ENCODE peak calls at places on chromosome 1, in five cellular contexts. N, C, W, A and F are unnamed samples.

GRCh38 chr1:88683516-88683847 is 591 bp upstream of the PKN2 start:
- DNase-seq in N (no peak), C (no peak), W (peak; percentile 51), A (no peak), F (no peak)

GRCh38 chr1:18151436-18151835 is 43.8 kb downstream of the IGSF21 start:
- DNase-seq in N (no peak), C (no peak), W (no peak), A (no peak), F (no peak)

GRCh38 chr1:18447509-18448220 is 33.1 kb upstream of the KLHDC7A start:
- DNase-seq in N (no peak), C (no peak), W (no peak), A (no peak), F (no peak)

GRCh38 chr1:228646717-228647522 is 88.4 kb upstream of the RHOU start:
- DNase-seq in N (peak; percentile 55), C (no peak), W (no peak), A (no peak), F (peak; percentile 48)

GRCh38 chr1:85361106-85361505 is 84.7 kb upstream of the BCL10 start:
- DNase-seq in N (no peak), C (no peak), W (no peak), A (no peak), F (peak; percentile 10)

GRCh38 chr1:95221306-95221705 is 12.7 kb upstream of the RWDD3 start:
- DNase-seq in N (no peak), C (no peak), W (no peak), A (no peak), F (no peak)

GRCh38 chr1:62452951-62453350 is 16.1 kb downstream of the USP1 start:
- DNase-seq in N (no peak), C (no peak), W (no peak), A (no peak), F (no peak)

GRCh38 chr1:184641894-184642293 is 112.8 kb downstream of the EDEM3 start:
- DNase-seq in N (no peak), C (no peak), W (no peak), A (no peak), F (no peak)

GRCh38 chr1:224182866-224183590 is at the start of gene DEGS1:
- DNase-seq in N (peak; percentile 99), C (peak; percentile 40), W (peak; percentile 99), A (no peak), F (peak; percentile 72)

GRCh38 chr1:158931055-158931737 is at the start of gene PYHIN1:
- DNase-seq in N (no peak), C (no peak), W (no peak), A (no peak), F (no peak)

GRCh38 chr1:246450485-246451251 is 56.4 kb downstream of the SMYD3 start:
- DNase-seq in N (peak; percentile 42), C (peak; percentile 12), W (peak; percentile 57), A (no peak), F (peak; percentile 5)

GRCh38 chr1:205528446-205528886 is 24.0 kb downstream of the CDK18 start:
- DNase-seq in N (no peak), C (no peak), W (no peak), A (no peak), F (no peak)

GRCh38 chr1:235069577-235070563 is 58.8 kb downstream of the TOMM20 start:
- DNase-seq in N (no peak), C (no peak), W (no peak), A (no peak), F (peak; percentile 90)

GRCh38 chr1:91020967-91021685 is 709 bp downstream of the ZNF644 start:
- DNase-seq in N (peak; percentile 84), C (no peak), W (peak; percentile 68), A (no peak), F (peak; percentile 78)

GRCh38 chr1:89358287-89358893 is 5.5 kb upstream of the GBP6 start:
- DNase-seq in N (peak; percentile 57), C (peak; percentile 63), W (peak; percentile 53), A (peak; percentile 27), F (peak; percentile 64)

GRCh38 chr1:26555550-26555981 is 26.0 kb downstream of the RPS6KA1 start:
- DNase-seq in N (no peak), C (no peak), W (peak; percentile 74), A (no peak), F (peak; percentile 75)

GRCh38 chr1:21899972-21900371 is 37.1 kb downstream of the HSPG2 start:
- DNase-seq in N (no peak), C (no peak), W (no peak), A (no peak), F (no peak)

GRCh38 chr1:225651872-225652725 is 824 bp downstream of the ENAH start:
- DNase-seq in N (peak; percentile 45), C (no peak), W (no peak), A (no peak), F (peak; percentile 49)

GRCh38 chr1:90768826-90769225 is 51.7 kb upstream of the BARHL2 start:
- DNase-seq in N (no peak), C (no peak), W (no peak), A (no peak), F (no peak)

GRCh38 chr1:20474333-20474975 is 11.6 kb downstream of the CAMK2N1 start:
- DNase-seq in N (no peak), C (no peak), W (no peak), A (no peak), F (no peak)

GRCh38 chr1:59473813-59474212 is 176.9 kb downstream of the FGGY start:
- DNase-seq in N (no peak), C (no peak), W (no peak), A (no peak), F (no peak)

GRCh38 chr1:21936366-21937031 is 611 bp downstream of the HSPG2 start:
- DNase-seq in N (no peak), C (no peak), W (no peak), A (no peak), F (no peak)

GRCh38 chr1:16905856-16906702 is 10.3 kb downstream of the RNU1-2 start:
- DNase-seq in N (no peak), C (no peak), W (no peak), A (no peak), F (no peak)

GRCh38 chr1:108190001-108190634 is 10.0 kb downstream of the SLC25A24 start:
- DNase-seq in N (no peak), C (no peak), W (peak; percentile 50), A (no peak), F (no peak)

GRCh38 chr1:218557731-218558130 is 212.6 kb downstream of the TGFB2 start:
- DNase-seq in N (peak; percentile 72), C (no peak), W (no peak), A (no peak), F (no peak)

GRCh38 chr1:220803401-220804201 is 16.9 kb downstream of the MTARC1 start:
- DNase-seq in N (peak; percentile 60), C (no peak), W (peak; percentile 45), A (no peak), F (peak; percentile 25)

GRCh38 chr1:236110137-236110536 is 32.2 kb upstream of the GPR137B start:
- DNase-seq in N (no peak), C (no peak), W (no peak), A (no peak), F (no peak)

GRCh38 chr1:7420706-7421105 is 350.4 kb upstream of the VAMP3 start:
- DNase-seq in N (peak; percentile 9), C (no peak), W (no peak), A (no peak), F (no peak)

GRCh38 chr1:51175278-51175677 is 60.8 kb upstream of the RNF11 start:
- DNase-seq in N (no peak), C (no peak), W (no peak), A (no peak), F (no peak)

GRCh38 chr1:230978491-230979388 is at the start of the genes ARV1 and TTC13:
- DNase-seq in N (peak; percentile 98), C (peak; percentile 97), W (peak; percentile 99), A (peak; percentile 96), F (peak; percentile 98)

GRCh38 chr1:189220750-189221149 is 1256.9 kb downstream of the BRINP3 start:
- DNase-seq in N (peak; percentile 14), C (no peak), W (peak; percentile 11), A (no peak), F (no peak)

GRCh38 chr1:114033219-114033706 is 54.0 kb downstream of the OLFML3 start:
- DNase-seq in N (peak; percentile 41), C (peak; percentile 15), W (peak; percentile 52), A (no peak), F (peak; percentile 24)

GRCh38 chr1:12739613-12740012 is 6.4 kb upstream of the CFAP107 start:
- DNase-seq in N (no peak), C (no peak), W (no peak), A (no peak), F (no peak)

GRCh38 chr1:210001751-210002150 is 63.7 kb downstream of the SYT14 start:
- DNase-seq in N (peak; percentile 29), C (no peak), W (no peak), A (no peak), F (no peak)

GRCh38 chr1:116435806-116436486 is 62.9 kb downstream of the ATP1A1 start:
- DNase-seq in N (no peak), C (no peak), W (no peak), A (no peak), F (no peak)
- TF ChIP-seq ZBTB33 in N (no peak), C (no peak), W (no peak), A (no peak), F (no peak)

GRCh38 chr1:229907884-229908633 is 159.0 kb upstream of the GALNT2 start:
- DNase-seq in N (no peak), C (no peak), W (no peak), A (no peak), F (no peak)
- TF ChIP-seq ZBTB33 in N (no peak), C (no peak), W (no peak), A (no peak), F (no peak)

GRCh38 chr1:11530731-11531311 is 51.9 kb downstream of the DISP3 start:
- DNase-seq in N (no peak), C (no peak), W (no peak), A (no peak), F (no peak)
- TF ChIP-seq ZBTB33 in N (no peak), C (no peak), W (no peak), A (no peak), F (no peak)

GRCh38 chr1:101238681-101239094 is 1.9 kb downstream of the S1PR1 start:
- DNase-seq in N (peak; percentile 86), C (peak; percentile 71), W (peak; percentile 78), A (no peak), F (peak; percentile 54)
- TF ChIP-seq ZBTB33 in N (no peak), C (no peak), W (peak; percentile 15), A (no peak), F (no peak)

DNA sequence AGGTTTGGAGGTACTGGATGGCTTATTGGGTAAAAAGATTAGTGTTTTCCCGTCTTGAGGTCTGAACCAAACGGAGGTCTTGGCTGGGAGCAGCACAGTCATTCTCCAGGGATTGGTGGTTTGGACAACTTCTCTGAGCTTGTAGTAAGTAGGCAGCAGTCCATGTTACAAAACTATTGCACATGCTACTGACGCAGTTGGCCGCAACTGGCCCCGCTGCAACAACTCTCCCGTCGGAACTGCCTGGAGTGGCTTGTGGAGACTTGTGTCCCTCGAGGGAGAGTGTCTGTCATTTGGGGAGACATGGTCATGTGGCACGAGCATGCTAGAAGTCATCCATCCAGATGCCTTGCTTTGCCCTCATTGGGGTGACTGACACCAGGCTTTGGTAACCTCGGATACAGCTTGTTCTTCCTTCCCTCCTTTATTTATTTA is 276.0 kb downstream of the TM2D1 start:
- DNase-seq in N (no peak), C (no peak), W (no peak), A (no peak), F (no peak)
- TF ChIP-seq ZBTB33 in N (no peak), C (no peak), W (no peak), A (no peak), F (no peak)